ENCODE peak calls at places on chromosomes 5 and 9, in four cellular contexts. Y, B, C and L are unnamed samples.

GRCh38 chr5:54470677-54471076 is 15.2 kb downstream of the HSPB3 start:
- DNase-seq in C (peak; percentile 23), B (no peak), Y (no peak), L (no peak)

GRCh38 chr9:121997791-121998190 is 95.3 kb downstream of the TTLL11 start:
- DNase-seq in C (peak; percentile 62), B (no peak), Y (no peak), L (no peak)

GRCh38 chr5:135269224-135269623 is 129.8 kb downstream of the MACROH2A1 start:
- DNase-seq in C (peak; percentile 35), Y (no peak), B (no peak), L (no peak)

GRCh38 chr5:14035859-14036440 is 91.5 kb upstream of the DNAH5 start:
- DNase-seq in C (peak; percentile 98), B (no peak), Y (no peak), L (no peak)

GRCh38 chr9:134192951-134193731 is 28.8 kb upstream of the RNU6ATAC start:
- DNase-seq in B (no peak), Y (peak; percentile 55), C (no peak), L (no peak)

GRCh38 chr5:58135571-58136335 is 324.1 kb downstream of the PLK2 start:
- DNase-seq in C (peak; percentile 43), B (no peak), Y (no peak), L (no peak)

GRCh38 chr5:53552561-53552960 is 7.9 kb upstream of the NDUFS4 start:
- DNase-seq in B (no peak), Y (no peak), C (no peak), L (no peak)

GRCh38 chr9:108780949-108781734 is 74.6 kb downstream of the ACTL7B start:
- DNase-seq in C (no peak), B (no peak), Y (no peak), L (no peak)

GRCh38 chr5:159444441-159445082 is 114.3 kb upstream of the IL12B start:
- DNase-seq in Y (no peak), B (no peak), C (peak; percentile 75), L (peak; percentile 60)

GRCh38 chr5:143837306-143837848 is 25.4 kb downstream of the HMHB1 start:
- DNase-seq in Y (no peak), C (peak; percentile 63), B (no peak), L (no peak)

GRCh38 chr9:137397675-137398423 is 25.1 kb downstream of the EXD3 start:
- DNase-seq in Y (no peak), C (no peak), B (no peak), L (no peak)

GRCh38 chr5:100110497-100110896 is 424.7 kb upstream of the FAM174A start:
- DNase-seq in C (no peak), B (no peak), Y (no peak), L (no peak)

GRCh38 chr5:40578501-40579451 is 100.9 kb upstream of the PTGER4 start:
- DNase-seq in Y (no peak), B (no peak), C (no peak), L (no peak)

GRCh38 chr5:169020102-169020501 is 280.8 kb downstream of the SLIT3 start:
- DNase-seq in B (no peak), C (peak; percentile 35), Y (no peak), L (no peak)

GRCh38 chr9:132762896-132763295 is 92.6 kb downstream of the GTF3C4 start:
- DNase-seq in C (no peak), Y (no peak), B (no peak), L (no peak)

GRCh38 chr5:42274913-42275312 is 148.3 kb upstream of the GHR start:
- DNase-seq in Y (no peak), B (no peak), C (peak; percentile 8), L (no peak)

DNA sequence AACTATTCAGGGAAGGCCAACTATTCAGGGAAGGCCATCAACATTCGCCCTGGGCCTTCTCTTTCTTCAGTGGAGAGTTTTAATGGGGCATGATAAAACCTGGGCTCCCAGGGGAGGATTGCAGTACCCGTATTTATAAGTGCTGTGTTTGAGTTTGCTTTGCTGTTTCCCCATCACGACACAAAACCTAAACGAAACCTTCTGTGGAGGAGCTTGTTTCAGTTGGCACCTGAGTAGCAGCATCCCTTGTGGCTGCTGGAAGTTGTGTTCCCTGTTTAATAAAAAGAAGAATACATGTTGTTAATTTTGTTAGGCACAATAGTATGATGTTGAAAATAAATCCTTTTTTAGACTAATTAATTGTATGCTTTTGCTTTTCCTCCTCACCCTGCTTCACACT is 8.3 kb downstream of the WDR31 start:
- DNase-seq in Y (no peak), B (no peak), C (no peak), L (no peak)
- TF ChIP-seq CTCF in Y (no peak), B (no peak), C (no peak), L (no peak)

GRCh38 chr9:16869140-16869903 is 1.1 kb downstream of the BNC2 start:
- DNase-seq in B (no peak), Y (no peak), C (peak; percentile 58), L (no peak)

GRCh38 chr9:16871358-16872151 is 1.1 kb upstream of the BNC2 start:
- DNase-seq in C (peak; percentile 89), B (peak; percentile 25), Y (peak; percentile 75), L (no peak)

GRCh38 chr9:16868706-16869105 is 1.8 kb downstream of the BNC2 start:
- DNase-seq in Y (no peak), C (peak; percentile 47), B (no peak), L (no peak)

GRCh38 chr9:16869961-16870605 is 387 bp downstream of the BNC2 start:
- DNase-seq in B (no peak), C (peak; percentile 7), Y (no peak), L (no peak)

GRCh38 chr9:16870606-16871357 is at the start of gene BNC2:
- DNase-seq in C (peak; percentile 70), Y (peak; percentile 74), B (no peak), L (no peak)
- TF ChIP-seq CTCF in C (peak; percentile 17), Y (no peak), B (no peak), L (no peak)

DNA sequence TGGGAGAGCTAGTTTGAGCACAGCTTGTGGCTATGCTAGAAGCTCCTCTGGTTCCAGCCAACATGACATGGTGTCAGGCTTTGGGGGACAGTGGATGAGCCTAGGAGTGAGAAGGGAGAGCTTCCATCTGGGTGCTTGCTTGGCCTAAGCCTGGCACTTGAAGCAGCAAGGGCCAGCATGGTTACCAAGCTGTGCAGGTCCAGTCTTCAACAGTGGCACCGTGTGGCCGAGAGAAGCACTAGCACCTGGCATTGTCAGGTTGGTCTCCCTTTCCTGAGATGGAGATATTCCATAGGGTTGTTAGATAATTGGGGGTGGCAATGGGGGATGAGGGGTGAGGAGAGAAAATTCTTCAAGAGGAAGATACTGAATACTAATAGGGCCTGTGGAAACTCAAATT is 261.9 kb downstream of the PBX3 start:
- DNase-seq in Y (no peak), C (no peak), B (no peak), L (no peak)
- TF ChIP-seq CTCF in Y (no peak), C (peak; percentile 35), B (no peak), L (no peak)

GRCh38 chr9:80884180-80884579 is 805.2 kb downstream of the TLE1 start:
- DNase-seq in Y (no peak), B (no peak), C (no peak), L (no peak)

GRCh38 chr9:80881350-80881749 is 808.0 kb downstream of the TLE1 start:
- DNase-seq in C (no peak), B (no peak), Y (no peak), L (no peak)

GRCh38 chr9:80881946-80882345 is 807.4 kb downstream of the TLE1 start:
- DNase-seq in C (no peak), B (no peak), Y (no peak), L (no peak)

GRCh38 chr9:80885894-80886293 is 803.5 kb downstream of the TLE1 start:
- DNase-seq in B (no peak), C (no peak), Y (no peak), L (no peak)
- TF ChIP-seq CTCF in B (no peak), C (no peak), Y (no peak), L (peak; percentile 47)

DNA sequence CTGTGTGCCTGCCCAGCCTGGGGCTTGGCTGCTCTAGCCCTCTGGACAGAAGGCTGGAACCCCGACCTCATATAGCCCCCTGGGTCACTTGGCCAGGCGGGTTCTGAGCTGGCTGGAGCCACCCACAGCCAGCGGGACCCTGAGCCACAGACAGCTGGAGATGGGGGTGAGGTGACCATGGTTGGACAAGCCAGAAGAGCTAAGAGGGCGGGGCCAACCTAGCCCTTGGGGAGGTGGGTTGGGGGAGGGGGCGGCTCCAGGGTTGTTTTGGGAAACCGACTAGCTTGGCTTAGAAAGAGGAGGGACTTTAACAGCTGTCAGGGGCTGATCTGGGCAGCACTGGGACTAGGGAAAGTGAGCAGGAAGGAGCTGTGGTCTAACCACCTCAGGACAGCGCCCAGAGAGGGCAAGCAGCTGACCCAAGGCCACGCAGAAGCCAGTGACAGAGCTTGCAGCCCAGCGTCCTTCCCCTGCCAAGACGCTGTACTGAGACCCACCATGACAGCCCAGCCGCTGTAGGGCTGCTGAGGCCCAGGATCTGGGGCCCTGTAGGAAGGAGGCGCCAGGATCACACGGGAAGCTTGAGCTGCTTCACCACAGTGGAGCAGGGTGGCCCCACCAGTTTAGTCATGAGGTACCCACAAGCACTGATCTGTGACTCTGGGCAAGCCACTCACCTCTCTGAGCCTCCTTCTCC is 2.2 kb downstream of the AIF1L start:
- DNase-seq in C (no peak), B (no peak), Y (no peak), L (no peak)
- TF ChIP-seq CTCF in C (no peak), B (no peak), Y (no peak), L (no peak)

GRCh38 chr9:128929560-128929959 is 8.8 kb downstream of the PHYHD1 start:
- DNase-seq in C (no peak), B (no peak), Y (no peak), L (no peak)

GRCh38 chr9:128921881-128922763 is 1.3 kb downstream of the PHYHD1 start:
- DNase-seq in C (peak; percentile 34), B (peak; percentile 28), Y (no peak), L (peak; percentile 85)

GRCh38 chr9:128923493-128923883 is 2.7 kb downstream of the PHYHD1 start:
- DNase-seq in C (no peak), B (no peak), Y (no peak), L (no peak)

GRCh38 chr9:128928624-128929023 is 7.8 kb downstream of the PHYHD1 start:
- DNase-seq in C (no peak), B (no peak), Y (no peak), L (no peak)

GRCh38 chr9:128927731-128928411 is 7.1 kb downstream of the PHYHD1 start:
- DNase-seq in Y (no peak), B (peak; percentile 62), C (peak; percentile 45), L (peak; percentile 66)
- TF ChIP-seq CTCF in Y (peak; percentile 86), B (peak; percentile 97), C (peak; percentile 84), L (peak; percentile 94)